ENCODE peak calls at places on chromosomes 5 and 9, in eight cellular contexts. S, N, T, J, Z, F, R and D are unnamed samples.
A peak's percentile ranks its signal among the peaks of the same experiment; 100 is the strongest.

GRCh38 chr5:168893231-168893630 is 314.1 kb upstream of the PANK3 start:
- DNase-seq in R (no peak), F (no peak), Z (no peak), J (no peak), S (no peak), T (no peak), N (no peak), D (no peak)

GRCh38 chr9:135609366-135609955 is 29.9 kb downstream of the GLT6D1 start:
- DNase-seq in R (no peak), S (no peak), N (no peak), J (no peak), F (no peak), Z (no peak), T (no peak), D (no peak)

GRCh38 chr9:124180557-124180956 is 77.2 kb upstream of the NEK6 start:
- DNase-seq in F (no peak), R (no peak), N (no peak), S (no peak), J (peak; percentile 23), T (no peak), Z (no peak), D (peak; percentile 37)

GRCh38 chr5:82396396-82396795 is 118.2 kb upstream of the RPS23 start:
- DNase-seq in R (no peak), T (no peak), N (no peak), J (no peak), S (no peak), Z (no peak), F (no peak), D (no peak)

GRCh38 chr5:169542811-169543210 is 40.8 kb upstream of the SPDL1 start:
- DNase-seq in S (no peak), J (no peak), Z (no peak), R (no peak), N (no peak), T (no peak), F (no peak), D (no peak)

GRCh38 chr5:159174511-159175168 is 34.7 kb downstream of the RNF145 start:
- DNase-seq in S (no peak), T (no peak), F (no peak), Z (no peak), R (no peak), N (no peak), J (no peak), D (no peak)

GRCh38 chr9:90940280-90940679 is 138.7 kb downstream of the SYK start:
- DNase-seq in T (no peak), Z (no peak), R (no peak), J (no peak), S (no peak), F (no peak), N (no peak), D (no peak)

GRCh38 chr9:136617746-136618577 is 44.8 kb upstream of the EGFL7 start:
- DNase-seq in J (no peak), Z (no peak), T (no peak), R (no peak), S (no peak), N (peak; percentile 49), F (peak; percentile 46), D (peak; percentile 45)

GRCh38 chr5:5335115-5335514 is 87.4 kb upstream of the ICE1 start:
- DNase-seq in N (no peak), J (no peak), R (no peak), F (no peak), T (no peak), S (peak; percentile 64), Z (no peak), D (no peak)

GRCh38 chr9:137281345-137282116 is 4.0 kb downstream of the TOR4A start:
- DNase-seq in N (no peak), T (no peak), F (peak; percentile 80), R (no peak), Z (peak; percentile 64), S (no peak), J (no peak), D (no peak)

GRCh38 chr9:2764371-2764770 is 47.1 kb downstream of the KCNV2 start:
- DNase-seq in F (no peak), N (peak; percentile 15), Z (no peak), S (no peak), J (no peak), T (no peak), R (no peak), D (peak; percentile 8)

GRCh38 chr9:31135567-31135966 is 1248.9 kb upstream of the ACO1 start:
- DNase-seq in Z (no peak), F (no peak), R (no peak), T (no peak), S (no peak), J (no peak), N (no peak), D (no peak)

GRCh38 chr5:148843510-148844318 is 17.3 kb downstream of the ADRB2 start:
- DNase-seq in N (no peak), R (no peak), S (peak; percentile 34), F (no peak), Z (no peak), T (no peak), J (no peak), D (no peak)

GRCh38 chr5:10577371-10578291 is 13.8 kb downstream of the ANKRD33B start:
- DNase-seq in F (no peak), J (peak; percentile 24), R (no peak), Z (no peak), S (no peak), N (no peak), T (no peak), D (no peak)

GRCh38 chr9:72334658-72335337 is 30.2 kb downstream of the ZFAND5 start:
- DNase-seq in R (no peak), T (no peak), Z (no peak), N (no peak), S (peak; percentile 11), F (no peak), J (no peak), D (no peak)

GRCh38 chr9:18942801-18943200 is 90.2 kb downstream of the SAXO1 start:
- DNase-seq in F (no peak), N (no peak), S (no peak), Z (no peak), T (no peak), R (no peak), J (no peak), D (no peak)

GRCh38 chr9:133600747-133601146 is 8.4 kb downstream of the FAM163B start:
- DNase-seq in T (no peak), F (no peak), N (no peak), J (no peak), Z (no peak), R (no peak), S (no peak), D (no peak)

GRCh38 chr5:149002053-149002452 is 60.8 kb downstream of the SH3TC2 start:
- DNase-seq in N (no peak), T (no peak), R (no peak), J (peak; percentile 22), S (peak; percentile 100), Z (peak; percentile 68), F (no peak), D (no peak)

DNA sequence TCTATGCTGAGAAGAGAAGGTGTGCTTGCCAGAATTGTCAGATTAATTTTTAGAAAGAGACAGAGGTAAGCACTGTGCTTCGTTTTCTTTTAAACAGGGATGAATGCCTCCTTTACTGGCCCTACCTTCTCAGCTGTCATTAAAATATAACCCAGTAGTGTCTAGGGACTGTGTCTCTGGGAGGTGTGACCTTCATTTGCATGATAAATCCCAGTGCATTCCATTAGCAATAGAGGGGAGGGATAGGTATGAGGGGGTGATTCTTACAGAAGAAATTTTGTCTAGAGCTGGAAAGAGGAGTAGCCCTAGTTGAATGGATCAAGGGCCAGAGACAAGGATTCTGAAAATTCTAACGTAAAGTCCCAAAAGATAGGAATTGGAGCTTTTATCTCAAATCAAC is 351.5 kb downstream of the BNC2 start:
- DNase-seq in N (no peak), F (no peak), T (no peak), S (no peak), Z (peak; percentile 26), R (no peak), J (no peak), D (no peak)
- H3K27ac ChIP-seq in N (no peak overlapping the region), F (no peak overlapping the region), T (no peak overlapping the region), S (no peak overlapping the region), Z (no peak overlapping the region), R (peak overlapping the region; percentile 86), J (no peak overlapping the region), D (no peak overlapping the region)

GRCh38 chr5:172899436-172899835 is 59.8 kb upstream of the RPL26L1 start:
- DNase-seq in Z (no peak), R (no peak), S (no peak), N (no peak), T (no peak), F (no peak), J (no peak), D (no peak)
- H3K4me1 ChIP-seq in Z (peaks cover 13% of the 10 kb centered on the region), R (peaks cover 24% of the 10 kb centered on the region), S (peaks cover 32% of the 10 kb centered on the region), N (no peaks in the 10 kb centered on the region), T (peaks cover 10% of the 10 kb centered on the region), F (no peaks in the 10 kb centered on the region), J (peaks cover 70% of the 10 kb centered on the region), D (peaks cover 7% of the 10 kb centered on the region)

DNA sequence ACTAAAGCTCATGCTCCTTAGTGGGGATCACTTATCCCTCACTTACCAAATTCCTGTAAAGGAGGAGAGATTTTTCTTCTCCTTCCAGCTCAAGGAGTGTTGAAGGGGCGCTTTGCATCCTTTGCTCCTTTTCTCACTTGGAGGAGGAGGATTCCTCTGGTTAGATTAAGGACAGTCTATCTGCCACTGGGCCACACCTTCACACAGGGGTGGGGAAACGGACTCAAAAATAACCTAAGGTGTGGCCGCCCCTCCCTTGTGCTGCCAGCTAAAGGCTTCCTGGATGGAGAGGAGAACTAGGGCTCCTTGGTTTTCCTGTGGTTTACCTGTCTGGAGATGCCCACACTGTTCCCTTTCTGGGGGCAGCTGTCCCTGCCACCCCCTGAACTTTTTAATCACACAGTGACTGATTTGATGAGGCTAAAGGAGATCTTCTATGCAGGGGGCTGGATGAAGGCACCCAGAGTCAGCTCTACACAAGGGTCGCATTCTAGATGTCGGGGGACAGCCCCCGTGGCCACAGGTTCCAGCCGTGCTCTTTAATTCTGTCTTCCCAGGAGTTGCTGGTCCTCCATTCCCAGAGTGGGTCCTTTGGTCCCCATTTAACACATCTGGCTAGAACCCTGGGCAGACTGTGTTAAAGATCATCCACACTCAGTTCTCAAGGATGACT is 14.4 kb downstream of the GLRX start:
- DNase-seq in F (no peak), Z (no peak), S (no peak), N (no peak), T (no peak), J (no peak), R (no peak), D (peak; percentile 72)
- H3K27ac ChIP-seq in F (no peak overlapping the region), Z (no peak overlapping the region), S (no peak overlapping the region), N (peak overlapping the region; percentile 80), T (no peak overlapping the region), J (peak overlapping the region; percentile 95), R (peak overlapping the region; percentile 45), D (peak overlapping the region; percentile 59)

DNA sequence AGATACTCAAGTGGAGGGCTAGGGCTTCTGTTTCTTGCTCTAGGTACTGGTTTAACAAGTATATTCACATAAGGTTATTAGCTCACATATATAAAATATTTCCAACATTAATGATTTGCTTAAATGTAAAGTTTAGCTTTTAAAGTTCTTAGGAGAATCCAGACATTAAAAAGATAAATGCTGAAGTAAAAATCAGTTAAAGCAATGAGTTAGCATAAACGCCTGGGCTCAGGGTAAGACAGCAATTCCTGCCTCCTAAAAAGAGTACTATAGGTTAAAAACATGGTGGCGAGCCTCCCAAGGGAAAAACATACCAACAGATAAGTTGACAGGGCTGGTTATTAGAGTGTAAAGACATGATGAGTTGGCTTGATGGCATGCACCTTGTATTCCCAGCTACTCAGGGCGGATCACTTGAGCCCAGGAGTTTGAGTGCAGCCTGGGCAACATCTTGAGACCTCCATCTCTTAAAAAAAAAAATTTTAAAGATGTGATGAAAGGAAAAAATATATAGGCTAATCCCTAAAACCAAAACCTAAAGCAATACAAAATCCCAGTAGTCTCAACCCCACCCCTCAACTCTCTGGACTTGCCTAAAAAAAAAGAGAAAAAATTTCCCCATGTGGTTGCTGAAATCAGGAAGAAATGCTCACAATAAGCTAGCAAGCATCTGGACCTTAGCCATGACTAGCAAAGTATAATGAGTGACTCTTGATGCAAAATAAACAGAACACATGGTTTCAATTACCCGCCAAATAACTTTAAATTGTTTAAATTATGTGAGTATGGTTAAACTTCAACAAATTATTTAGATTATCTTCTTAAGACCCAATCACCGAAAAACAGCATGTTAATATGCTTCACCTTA is 3.6 kb downstream of the GOLPH3 start:
- DNase-seq in T (no peak), Z (no peak), F (no peak), N (no peak), S (peak; percentile 43), R (no peak), J (no peak), D (no peak)
- H3K4me1 ChIP-seq in T (peaks cover 24% of the 10 kb centered on the region), Z (peaks cover 4% of the 10 kb centered on the region), F (no peaks in the 10 kb centered on the region), N (peaks cover 33% of the 10 kb centered on the region), S (peaks cover 25% of the 10 kb centered on the region), R (peaks cover 12% of the 10 kb centered on the region), J (peaks cover 52% of the 10 kb centered on the region), D (no peaks in the 10 kb centered on the region)